ENCODE peak calls at places on chromosome 3, in ten cellular contexts. X, I, P, G, H, Z, Y, S, V and J are unnamed samples.

GRCh38 chr3:144466114-144466513 is 494.5 kb downstream of the DIPK2A start:
- DNase-seq in I (no peak), G (no peak), Y (no peak), H (no peak), S (no peak), X (no peak), V (no peak), Z (no peak), P (no peak), J (no peak)

GRCh38 chr3:99902091-99902490 is 84.4 kb downstream of the CMSS1 start:
- DNase-seq in X (no peak), P (no peak), S (no peak), Z (no peak), I (no peak), H (no peak), Y (no peak), G (peak; percentile 45), V (no peak), J (no peak)

GRCh38 chr3:113249111-113249510 is 37.8 kb downstream of the BOC start:
- DNase-seq in P (no peak), X (no peak), S (no peak), V (no peak), Y (peak; percentile 77), G (peak; percentile 83), Z (no peak), H (no peak), I (no peak), J (no peak)

GRCh38 chr3:181363231-181363630 is 348.5 kb upstream of the SOX2 start:
- DNase-seq in I (no peak), H (no peak), P (no peak), G (no peak), S (no peak), X (no peak), Y (no peak), V (no peak), Z (no peak), J (no peak)

GRCh38 chr3:94614192-94614591 is 551.3 kb downstream of the NSUN3 start:
- DNase-seq in V (no peak), X (no peak), I (no peak), Y (no peak), G (no peak), S (no peak), P (no peak), Z (no peak), H (no peak), J (no peak)

GRCh38 chr3:161171639-161172552 is 49.2 kb upstream of the NMD3 start:
- DNase-seq in H (no peak), X (no peak), Z (no peak), V (no peak), S (no peak), G (peak; percentile 30), P (no peak), Y (no peak), I (no peak), J (no peak)

GRCh38 chr3:187719628-187720336 is 17.4 kb upstream of the RTP2 start:
- DNase-seq in Z (no peak), V (no peak), I (no peak), H (no peak), S (no peak), P (no peak), Y (peak; percentile 15), X (no peak), G (no peak), J (no peak)

GRCh38 chr3:148203263-148204010 is 494.3 kb upstream of the AGTR1 start:
- DNase-seq in Z (no peak), I (no peak), H (no peak), V (no peak), P (no peak), G (no peak), S (no peak), Y (peak; percentile 60), X (no peak), J (no peak)

GRCh38 chr3:14699643-14700042 is 24.7 kb downstream of the C3orf20 start:
- DNase-seq in Z (no peak), S (no peak), Y (peak; percentile 11), X (no peak), H (no peak), P (no peak), I (no peak), G (no peak), V (no peak), J (no peak)

GRCh38 chr3:197711973-197712707 is 24.6 kb downstream of the RUBCN start:
- DNase-seq in G (peak; percentile 98), Y (peak; percentile 98), I (peak; percentile 77), P (no peak), Z (peak; percentile 91), H (peak; percentile 89), X (peak; percentile 74), S (peak; percentile 71), V (peak; percentile 60), J (peak; percentile 71)

GRCh38 chr3:168847293-168847883 is 751.7 kb upstream of the GOLIM4 start:
- DNase-seq in V (no peak), X (no peak), Y (peak; percentile 83), S (no peak), G (peak; percentile 66), H (no peak), Z (peak; percentile 10), P (no peak), I (peak; percentile 16), J (no peak)

GRCh38 chr3:97687734-97688133 is 76.8 kb upstream of the ARL6 start:
- DNase-seq in Y (no peak), I (no peak), X (no peak), V (no peak), S (no peak), H (no peak), G (no peak), P (no peak), Z (no peak), J (no peak)

GRCh38 chr3:98721776-98722175 is 41.4 kb upstream of the ST3GAL6 start:
- DNase-seq in Y (no peak), X (no peak), H (no peak), V (no peak), G (no peak), P (no peak), Z (no peak), S (no peak), I (no peak), J (no peak)

GRCh38 chr3:145088917-145089316 is 1072.1 kb downstream of the PLOD2 start:
- DNase-seq in X (no peak), Y (no peak), I (no peak), P (no peak), Z (no peak), H (no peak), G (no peak), V (no peak), S (no peak), J (no peak)